ENCODE peak calls at places on chromosomes 1 and 21, in seven cellular contexts. X, R, S, U, F, H and P are unnamed samples. For H3K36me3, the result is how much of the 10 kb centered on the place peaks cover.

GRCh38 chr1:121566346-121566745 is 381.6 kb downstream of the SRGAP2C start:
- DNase-seq in X (no peak), R (no peak), S (no peak), U (no peak), F (no peak), H (no peak), P (no peak)

GRCh38 chr1:26575350-26575747 is 45.8 kb downstream of the RPS6KA1 start:
- DNase-seq in X (no peak), R (no peak), S (no peak), U (no peak), F (no peak), H (no peak), P (no peak)

GRCh38 chr1:187051618-187052232 is 223.0 kb downstream of the PLA2G4A start:
- DNase-seq in X (no peak), R (no peak), S (no peak), U (peak), F (no peak), H (peak), P (no peak)

GRCh38 chr1:108708726-108709660 is 3.7 kb upstream of the FNDC7 start:
- DNase-seq in X (no peak), R (no peak), S (peak), U (peak), F (peak), H (no peak), P (no peak)

GRCh38 chr1:167927075-167927754 is 9.3 kb upstream of the DCAF6 start:
- DNase-seq in X (no peak), R (no peak), S (no peak), U (no peak), F (no peak), H (no peak), P (no peak)

GRCh38 chr1:44670751-44671640 is 3.3 kb downstream of the TMEM53 start:
- DNase-seq in X (no peak), R (no peak), S (no peak), U (no peak), F (no peak), H (no peak), P (no peak)

GRCh38 chr1:207191061-207191460 is 87.0 kb downstream of the C4BPA start:
- DNase-seq in X (no peak), R (no peak), S (no peak), U (no peak), F (no peak), H (no peak), P (no peak)

GRCh38 chr1:230090194-230090711 is 23.2 kb downstream of the GALNT2 start:
- DNase-seq in X (no peak), R (no peak), S (no peak), U (peak), F (no peak), H (peak), P (no peak)

GRCh38 chr1:215957692-215958091 is 390.6 kb downstream of the KCTD3 start:
- DNase-seq in X (no peak), R (no peak), S (no peak), U (no peak), F (no peak), H (peak), P (no peak)

GRCh38 chr1:232306269-232306911 is 323.5 kb downstream of the SIPA1L2 start:
- DNase-seq in X (no peak), R (peak), S (no peak), U (peak), F (peak), H (no peak), P (peak)

GRCh38 chr1:112954059-112954458 is 1.9 kb downstream of the SLC16A1 start:
- DNase-seq in X (no peak), R (no peak), S (no peak), U (no peak), F (no peak), H (no peak), P (no peak)

GRCh38 chr1:81672766-81673165 is 128.0 kb upstream of the ADGRL2 start:
- DNase-seq in X (no peak), R (no peak), S (no peak), U (no peak), F (no peak), H (no peak), P (no peak)

GRCh38 chr1:180632326-180633088 is 685 bp downstream of the XPR1 start:
- DNase-seq in X (no peak), R (peak), S (peak), U (peak), F (peak), H (peak), P (peak)

GRCh38 chr1:180603850-180604226 is 28.0 kb upstream of the XPR1 start:
- DNase-seq in X (no peak), R (no peak), S (no peak), U (no peak), F (no peak), H (no peak), P (no peak)

GRCh38 chr1:11134352-11135266 is 34.9 kb upstream of the EXOSC10 start:
- DNase-seq in X (peak), R (no peak), S (no peak), U (peak), F (no peak), H (no peak), P (no peak)
- H3K36me3 ChIP-seq in X (under half), R (half or more), S (under half), U (under half), F (under half), H (under half), P (half or more)

DNA sequence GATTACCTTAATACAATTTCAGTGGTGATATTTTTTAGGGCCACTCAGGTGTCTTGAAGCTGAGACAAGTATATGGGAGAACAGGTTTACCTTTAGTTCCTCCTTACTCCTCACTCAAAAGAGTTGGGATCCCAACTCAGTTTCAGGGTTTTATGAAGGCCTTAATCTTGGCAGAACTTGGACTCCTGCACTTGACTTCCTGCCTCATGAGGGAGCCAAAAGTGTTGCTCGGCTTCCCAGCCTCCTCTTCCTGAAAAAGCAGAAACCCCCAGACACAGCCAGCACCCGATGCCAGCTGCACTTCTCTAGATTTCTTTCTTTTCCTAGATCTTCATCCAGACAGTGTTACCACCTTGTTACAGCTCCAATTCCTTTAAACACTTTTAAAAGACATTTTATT is 70.8 kb upstream of the TMPRSS2 start:
- DNase-seq in X (no peak), R (no peak), S (no peak), U (no peak), F (no peak), H (no peak), P (no peak)
- H3K36me3 ChIP-seq in X (under half), R (under half), S (under half), U (under half), F (under half), H (under half), P (under half)

GRCh38 chr1:30936541-30937171 is 28.1 kb upstream of the SDC3 start:
- DNase-seq in X (no peak), R (no peak), S (no peak), U (no peak), F (no peak), H (no peak), P (no peak)
- H3K36me3 ChIP-seq in X (under half), R (half or more), S (under half), U (half or more), F (under half), H (under half), P (half or more)

DNA sequence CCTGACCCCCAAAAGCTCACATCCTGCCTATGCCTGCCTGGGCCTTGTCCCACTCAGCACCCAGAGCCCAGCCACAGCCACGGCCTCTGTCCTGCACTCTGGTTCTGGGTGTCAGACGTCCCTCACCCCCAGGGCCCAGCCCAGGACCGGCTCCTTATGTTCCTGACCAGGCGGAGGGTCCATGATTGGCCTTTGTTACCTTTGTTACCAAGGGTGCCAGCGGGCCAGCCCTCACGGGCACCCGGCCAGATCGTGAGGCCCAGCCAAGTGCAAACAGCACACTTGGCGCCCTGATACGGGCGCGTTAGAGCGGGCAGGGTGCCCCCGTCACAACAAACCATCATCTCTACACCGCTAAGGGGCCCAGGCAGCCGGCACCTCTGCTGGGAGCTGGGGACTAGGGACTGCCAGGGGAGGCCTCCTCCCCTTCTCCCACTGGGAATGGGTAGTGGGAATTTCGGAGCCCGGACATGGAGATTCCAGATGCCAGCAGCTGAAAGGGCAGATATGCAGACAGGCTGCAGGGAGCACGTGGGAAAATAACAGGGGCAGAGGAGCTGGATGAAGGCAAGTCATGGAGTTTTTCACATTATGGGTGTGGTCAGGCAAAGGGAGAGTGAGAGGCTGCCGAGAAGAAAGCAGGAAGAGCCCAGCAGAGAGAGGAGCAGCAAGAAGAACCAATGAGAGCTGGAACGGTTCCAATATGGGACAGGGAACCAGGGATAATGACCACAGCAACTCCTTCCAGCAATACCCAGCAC is 22.1 kb downstream of the HSPG2 start:
- DNase-seq in X (no peak), R (peak), S (no peak), U (no peak), F (peak), H (no peak), P (peak)
- H3K36me3 ChIP-seq in X (under half), R (under half), S (under half), U (under half), F (under half), H (under half), P (under half)

DNA sequence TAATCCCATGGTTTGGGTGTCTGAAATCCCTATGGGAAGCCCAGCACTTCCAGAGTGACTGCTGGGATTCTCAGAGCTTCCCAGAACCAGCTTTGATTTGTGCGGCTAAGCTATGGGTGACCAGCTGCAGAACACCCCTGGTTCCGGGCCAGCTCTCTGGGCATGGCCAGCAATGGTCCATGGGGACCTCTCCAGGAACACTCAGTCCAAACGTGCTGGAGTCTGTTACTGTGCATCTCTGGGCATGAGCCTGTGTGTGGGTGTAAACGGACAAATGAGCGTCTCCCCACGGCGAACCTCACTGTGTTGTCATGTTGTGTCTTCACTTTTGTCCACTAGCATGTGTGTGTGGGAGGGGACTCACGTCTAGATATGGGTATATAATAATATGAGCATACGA is 54.4 kb downstream of the MAB21L3 start:
- DNase-seq in X (no peak), R (no peak), S (no peak), U (no peak), F (no peak), H (no peak), P (peak)
- H3K36me3 ChIP-seq in X (under half), R (under half), S (under half), U (under half), F (under half), H (under half), P (under half)

GRCh38 chr1:28573564-28573963 is 18.5 kb upstream of the RAB42 start:
- DNase-seq in X (no peak), R (no peak), S (no peak), U (no peak), F (no peak), H (no peak), P (no peak)

GRCh38 chr1:28579374-28579773 is 12.7 kb upstream of the RAB42 start:
- DNase-seq in X (no peak), R (no peak), S (no peak), U (no peak), F (no peak), H (no peak), P (no peak)

GRCh38 chr1:28578696-28579218 is 13.3 kb upstream of the RAB42 start:
- DNase-seq in X (no peak), R (no peak), S (no peak), U (no peak), F (no peak), H (no peak), P (no peak)

GRCh38 chr1:28577738-28578536 is 14.1 kb upstream of the RAB42 start:
- DNase-seq in X (no peak), R (no peak), S (no peak), U (no peak), F (no peak), H (no peak), P (no peak)

DNA sequence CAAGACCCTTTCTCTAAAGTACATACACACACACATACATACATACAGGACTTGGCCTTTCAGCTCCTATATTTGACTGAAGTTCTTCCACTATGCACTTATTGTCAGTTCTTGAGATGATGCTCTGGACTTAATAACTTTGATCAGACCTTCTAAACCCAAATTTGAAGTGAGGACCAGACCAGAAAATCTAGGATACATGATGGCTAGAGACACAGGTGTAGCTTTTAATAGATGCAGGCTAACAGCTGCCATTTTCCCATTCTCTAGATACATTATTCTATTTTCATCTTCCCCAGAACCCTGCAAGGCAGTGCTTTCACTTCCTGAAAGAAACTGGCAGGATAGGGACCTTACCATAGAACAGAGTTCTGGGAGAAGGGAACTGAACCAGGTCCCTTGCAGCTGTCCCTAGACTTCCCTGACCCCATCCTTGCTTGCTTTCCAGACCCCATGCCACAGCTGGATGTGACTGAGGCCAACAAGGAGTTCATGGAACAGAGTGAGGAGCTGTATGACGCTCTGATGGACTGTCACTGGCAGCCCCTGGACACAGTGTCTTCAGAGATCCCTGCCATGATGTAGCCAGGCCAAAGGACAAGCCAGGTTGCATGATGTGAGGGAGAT is 14.9 kb upstream of the RAB42 start:
- DNase-seq in X (no peak), R (no peak), S (no peak), U (no peak), F (no peak), H (no peak), P (no peak)
- H3K36me3 ChIP-seq in X (under half), R (half or more), S (under half), U (under half), F (under half), H (under half), P (half or more)

GRCh38 chr1:43621386-43621785 is 28.6 kb upstream of the KDM4A start:
- DNase-seq in X (no peak), R (no peak), S (no peak), U (no peak), F (no peak), H (no peak), P (no peak)

GRCh38 chr1:43618521-43619313 is 31.2 kb upstream of the KDM4A start:
- DNase-seq in X (no peak), R (no peak), S (no peak), U (no peak), F (no peak), H (no peak), P (no peak)

GRCh38 chr1:43620956-43621355 is 29.0 kb upstream of the KDM4A start:
- DNase-seq in X (no peak), R (no peak), S (no peak), U (no peak), F (peak), H (no peak), P (no peak)

GRCh38 chr1:43619314-43619790 is 30.6 kb upstream of the KDM4A start:
- DNase-seq in X (no peak), R (no peak), S (no peak), U (no peak), F (no peak), H (no peak), P (no peak)

DNA sequence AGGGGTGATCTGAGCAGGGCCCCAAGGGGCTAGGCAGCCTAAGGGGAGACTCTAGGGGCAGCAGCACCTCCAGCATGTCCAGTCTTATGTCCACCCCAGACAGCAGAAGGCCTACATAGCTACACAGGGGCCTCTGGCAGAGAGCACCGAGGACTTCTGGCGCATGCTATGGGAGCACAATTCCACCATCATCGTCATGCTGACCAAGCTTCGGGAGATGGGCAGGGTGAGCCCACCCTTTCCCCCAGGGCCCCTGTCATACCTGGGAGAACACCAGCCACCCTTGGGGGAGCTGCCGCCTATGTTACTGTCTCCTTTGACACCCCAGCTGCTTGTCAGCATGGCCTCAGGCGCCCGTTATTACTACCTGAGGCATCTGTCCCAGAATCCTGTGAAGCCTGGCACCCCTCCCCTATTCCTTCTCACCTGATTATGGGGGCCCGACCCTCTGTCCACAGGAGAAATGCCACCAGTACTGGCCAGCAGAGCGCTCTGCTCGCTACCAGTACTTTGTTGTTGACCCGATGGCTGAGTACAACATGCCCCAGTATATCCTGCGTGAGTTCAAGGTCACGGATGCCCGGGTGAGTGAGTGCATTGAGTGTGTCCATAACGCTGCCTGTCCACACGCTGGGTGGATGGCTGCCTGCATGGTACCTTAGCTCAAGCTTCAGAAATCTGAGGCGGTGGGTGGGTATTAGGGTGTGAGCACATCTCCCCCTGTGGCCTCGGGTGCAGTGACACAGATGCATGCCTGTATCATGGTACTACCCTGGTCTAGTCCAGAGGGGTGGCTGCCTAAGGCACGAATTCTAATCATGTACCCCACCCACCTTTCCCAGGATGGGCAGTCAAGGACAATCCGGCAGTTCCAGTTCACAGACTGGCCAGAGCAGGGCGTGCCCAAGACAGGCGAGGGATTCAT is 29.7 kb upstream of the KDM4A start:
- DNase-seq in X (no peak), R (no peak), S (no peak), U (no peak), F (peak), H (no peak), P (no peak)
- H3K36me3 ChIP-seq in X (under half), R (under half), S (under half), U (under half), F (under half), H (under half), P (under half)